ENCODE peak calls at places on chromosomes 1 and 21, in four cellular contexts. S is H9, O is IMR-90, N is neuronal stem cell. L is an unnamed sample.

GRCh38 chr1:207848234-207848633 is 62.7 kb downstream of the CD34 start:
- DNase-seq in S (no peak), N (no peak), O (peak; percentile 59), L (no peak)

GRCh38 chr1:117635805-117636204 is 30.0 kb downstream of the TENT5C start:
- DNase-seq in S (no peak), O (no peak), N (no peak), L (no peak)

GRCh38 chr1:160097196-160097910 is 1.1 kb downstream of the IGSF8 start:
- DNase-seq in N (no peak), S (no peak), O (no peak), L (peak; percentile 50)

GRCh38 chr1:58397187-58397820 is 149.2 kb downstream of the OMA1 start:
- DNase-seq in S (no peak), O (peak; percentile 80), N (no peak), L (peak; percentile 90)

GRCh38 chr1:63108226-63108625 is 214.1 kb upstream of the FOXD3 start:
- DNase-seq in S (no peak), O (no peak), N (no peak), L (no peak)

GRCh38 chr1:152759453-152760173 is 1.8 kb downstream of the KPRP start:
- DNase-seq in O (no peak), N (no peak), S (no peak), L (no peak)

GRCh38 chr1:27994060-27994459 is 34.3 kb downstream of the XKR8 start:
- DNase-seq in S (no peak), O (no peak), N (no peak), L (peak; percentile 5)

GRCh38 chr1:21264913-21265312 is 25.4 kb downstream of the ECE1 start:
- DNase-seq in O (peak; percentile 63), N (no peak), S (no peak), L (no peak)

GRCh38 chr1:200035956-200036615 is 8.6 kb downstream of the NR5A2 start:
- DNase-seq in S (peak; percentile 66), O (no peak), N (peak; percentile 12), L (peak; percentile 69)
- H3K18ac ChIP-seq in S (no peak overlapping the region), O (no peak overlapping the region), N (no peak overlapping the region), L (no peak overlapping the region)

GRCh38 chr1:156740679-156741612 is at the start of gene MRPL24:
- DNase-seq in O (peak; percentile 99), N (peak; percentile 99), S (peak; percentile 100), L (peak; percentile 100)

GRCh38 chr1:156743367-156744302 is 2.7 kb upstream of the MRPL24 start:
- DNase-seq in S (no peak), N (no peak), O (no peak), L (no peak)

GRCh38 chr1:156742801-156743200 is 1.9 kb upstream of the MRPL24 start:
- DNase-seq in S (no peak), O (no peak), N (no peak), L (no peak)

GRCh38 chr1:156741613-156741983 is 710 bp upstream of the MRPL24 start:
- DNase-seq in O (no peak), S (no peak), N (no peak), L (no peak)

GRCh38 chr1:156742017-156742416 is 1.1 kb upstream of the MRPL24 start:
- DNase-seq in N (no peak), O (no peak), S (no peak), L (no peak)
- H2AK5ac ChIP-seq in N (no peak overlapping the region), O (no peak overlapping the region), S (no peak overlapping the region), L (no peak overlapping the region)

GRCh38 chr21:17088500-17088899 is 424.3 kb upstream of the CXADR start:
- DNase-seq in O (no peak), N (no peak), S (no peak), L (no peak)

DNA sequence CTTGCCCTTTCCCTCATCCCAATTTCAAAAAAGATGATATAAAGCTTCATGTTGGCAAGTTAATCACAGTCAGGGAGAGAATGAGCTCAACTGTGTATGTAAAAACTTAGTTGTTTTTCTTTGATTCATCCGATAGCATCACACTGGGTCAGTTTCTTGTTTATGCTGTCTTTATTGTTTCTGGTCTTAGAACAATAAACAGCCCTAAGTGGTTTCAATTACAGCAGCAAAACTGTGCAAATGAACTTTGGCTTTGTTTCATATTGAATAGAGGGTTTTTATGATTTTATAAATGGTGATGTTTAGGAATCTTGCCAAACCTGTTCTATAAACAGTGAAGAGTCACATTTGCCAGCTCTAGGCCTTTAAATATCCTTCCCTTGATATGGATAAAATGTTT is 423.7 kb upstream of the CXADR start:
- DNase-seq in O (no peak), S (no peak), N (no peak), L (no peak)
- H3K18ac ChIP-seq in O (no peak overlapping the region), S (no peak overlapping the region), N (no peak overlapping the region), L (no peak overlapping the region)

GRCh38 chr1:219443763-219444162 is 169.1 kb downstream of the ZC3H11B start:
- DNase-seq in N (no peak), S (no peak), O (peak; percentile 46), L (no peak)
- H2AK5ac ChIP-seq in N (no peak overlapping the region), S (no peak overlapping the region), O (no peak overlapping the region), L (no peak overlapping the region)

DNA sequence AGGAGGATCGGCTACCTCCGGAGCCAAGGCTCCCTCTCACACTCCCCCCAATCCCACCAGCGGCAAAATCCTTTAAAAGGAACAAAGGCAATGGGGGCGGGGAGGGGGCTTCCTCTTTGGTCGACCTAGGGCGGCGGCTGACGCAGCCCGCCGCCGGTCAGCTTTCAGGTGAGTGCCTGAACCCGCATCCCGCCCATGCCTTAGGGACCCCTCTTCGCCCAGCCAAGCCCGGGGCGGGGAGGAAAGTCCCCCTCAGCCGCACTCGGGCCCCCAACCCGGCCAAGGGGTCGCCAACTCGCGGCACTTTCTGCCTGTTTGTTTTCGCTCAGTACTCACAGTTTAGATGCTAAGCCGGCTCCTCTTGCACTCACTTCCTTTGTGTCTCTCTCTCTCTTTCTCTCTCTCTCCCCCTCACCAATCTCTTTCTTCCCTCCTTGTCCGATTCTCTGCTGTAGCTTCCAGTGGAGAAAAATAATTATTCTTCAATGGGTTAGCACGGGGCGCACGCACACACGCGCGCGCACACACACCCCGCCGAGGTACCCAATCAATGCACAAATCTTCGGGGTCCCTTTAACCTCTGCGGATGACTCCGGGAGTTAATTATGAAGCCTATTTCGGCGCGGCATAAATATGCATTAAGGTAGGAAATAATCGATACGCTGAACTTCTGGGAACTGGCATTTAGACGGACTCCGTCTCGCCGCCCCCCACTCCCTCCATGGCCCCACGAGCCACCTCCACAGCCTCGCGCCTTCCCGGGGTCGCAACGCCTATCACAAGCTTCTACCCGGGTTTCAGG is at the start of gene BLACAT1:
- DNase-seq in N (no peak), O (no peak), S (no peak), L (peak; percentile 83)
- H3K18ac ChIP-seq in N (peak within 1 kb of the TSS; percentile 100), O (no peak within 1 kb of the TSS), S (peak within 1 kb of the TSS; percentile 74), L (peak within 1 kb of the TSS; percentile 54)

GRCh38 chr1:67860776-67861175 is 27.5 kb upstream of the GNG12 start:
- DNase-seq in O (no peak), S (no peak), N (no peak), L (no peak)
- H2AK5ac ChIP-seq in O (no peak overlapping the region), S (no peak overlapping the region), N (no peak overlapping the region), L (no peak overlapping the region)

DNA sequence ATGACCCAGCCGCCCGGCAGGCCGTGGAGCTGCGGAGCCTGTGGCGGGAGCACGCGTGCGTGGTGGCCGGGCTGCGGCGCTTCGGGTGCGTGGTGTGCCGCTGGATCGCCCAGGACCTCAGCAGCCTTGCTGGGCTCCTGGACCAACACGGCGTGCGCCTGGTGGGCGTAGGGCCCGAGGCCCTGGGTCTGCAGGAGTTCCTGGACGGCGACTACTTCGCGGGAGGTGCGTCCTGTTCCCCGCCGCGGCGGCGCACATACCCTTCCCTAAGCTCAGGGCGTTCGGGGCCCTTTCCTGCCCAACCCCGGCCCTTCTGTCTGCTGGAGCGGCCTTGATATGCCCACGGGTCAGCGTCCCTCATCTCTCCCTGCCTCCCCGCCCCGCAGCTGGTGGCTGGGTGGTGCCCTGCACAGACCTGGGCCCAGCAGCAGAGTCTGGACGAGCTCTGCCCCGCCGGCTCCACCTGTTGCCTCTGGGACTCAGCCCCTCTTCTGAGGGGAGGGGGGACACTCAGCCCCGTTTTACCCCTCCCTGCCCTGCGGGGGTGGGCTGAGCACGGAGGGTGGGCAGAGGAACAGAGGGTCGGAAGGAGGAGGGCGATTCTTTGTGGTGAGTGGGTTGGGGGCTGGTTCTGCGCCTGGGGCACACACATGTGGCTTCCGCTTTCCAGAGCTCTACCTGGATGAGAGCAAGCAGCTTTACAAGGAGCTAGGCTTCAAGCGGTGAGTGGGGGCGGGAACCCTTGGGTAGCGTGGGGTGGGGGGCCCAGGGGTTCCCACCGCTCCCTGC is 688 bp downstream of the PRXL2B start:
- DNase-seq in S (no peak), N (peak; percentile 38), O (peak; percentile 13), L (peak; percentile 34)
- H3K18ac ChIP-seq in S (no peak overlapping the region), N (peak overlapping the region; percentile 90), O (no peak overlapping the region), L (no peak overlapping the region)

L was measured in mesendoderm.